ENCODE peak calls at places on chromosomes 16 and 17, in six cellular contexts. B is activated CD8-positive, alpha-beta memory T cell treated with anti-CD3 and anti-CD28 coated beads for 4 hours; S is thoracic aorta; N is Peyer's patch; F is left cardiac atrium; X is stimulated activated effector memory CD8-positive, alpha-beta T cell treated with anti-CD3 and anti-CD28 coated beads, Interleukin-12 subunit alpha, Interleukin-12 subunit beta, amount 100 ng/mL, for 72 hours. R is an unnamed sample.

GRCh38 chr16:48182979-48183537 is 27.3 kb upstream of the ABCC12 start:
- DNase-seq in B (no peak), S (no peak), N (no peak), F (no peak), X (no peak), R (no peak)

GRCh38 chr17:41793749-41794602 is 7.5 kb upstream of the JUP start:
- DNase-seq in B (no peak), S (no peak), N (peak), F (no peak), X (no peak), R (no peak)

GRCh38 chr16:87681990-87682570 is 79.8 kb downstream of the JPH3 start:
- DNase-seq in B (no peak), S (no peak), N (no peak), F (no peak), X (no peak), R (no peak)

GRCh38 chr16:23324727-23325126 is 22.6 kb downstream of the SCNN1B start:
- DNase-seq in B (no peak), S (no peak), N (peak), F (no peak), X (no peak), R (no peak)

GRCh38 chr16:85384831-85385462 is 228.2 kb upstream of the GSE1 start:
- DNase-seq in B (no peak), S (no peak), N (peak), F (peak), X (no peak), R (no peak)

GRCh38 chr16:79691001-79691400 is 90.5 kb upstream of the MAF start:
- DNase-seq in B (no peak), S (no peak), N (no peak), F (no peak), X (no peak), R (no peak)

GRCh38 chr17:21108651-21109050 is 18.1 kb upstream of the DHRS7B start:
- DNase-seq in B (no peak), S (no peak), N (no peak), F (no peak), X (no peak), R (no peak)

GRCh38 chr16:26335236-26335809 is 643.6 kb downstream of the HS3ST4 start:
- DNase-seq in B (no peak), S (no peak), N (no peak), F (no peak), X (no peak), R (no peak)

GRCh38 chr16:77077523-77077922 is 113.5 kb upstream of the MON1B start:
- DNase-seq in B (no peak), S (no peak), N (no peak), F (no peak), X (no peak), R (no peak)

GRCh38 chr17:17121162-17121561 is 78.9 kb downstream of the MPRIP start:
- DNase-seq in B (no peak), S (no peak), N (no peak), F (no peak), X (no peak), R (no peak)

GRCh38 chr17:58096892-58097291 is 13.7 kb downstream of the DYNLL2 start:
- DNase-seq in B (no peak), S (no peak), N (no peak), F (no peak), X (no peak), R (no peak)

GRCh38 chr17:37747222-37747621 is 2.4 kb upstream of the HNF1B start:
- DNase-seq in B (no peak), S (no peak), N (no peak), F (no peak), X (no peak), R (no peak)

GRCh38 chr16:28531777-28532744 is 6.7 kb downstream of the NUPR1 start:
- DNase-seq in B (no peak), S (peak), N (peak), F (peak), X (no peak), R (no peak)